ENCODE peak calls at places on chromosomes 5 and 9, in ten cellular contexts. X is upper lobe of right lung, J is neural crest cell, P is mammary epithelial cell, C is left ventricle myocardium inferior, H is RWPE1, G is ovary, M is kidney epithelial cell, D is esophagus squamous epithelium, U is stomach. Z is an unnamed sample.

GRCh38 chr5:175593794-175594193 is 64.1 kb upstream of the HRH2 start:
- DNase-seq in X (no peak), J (no peak), P (no peak), C (no peak), H (no peak), G (no peak), M (no peak), D (no peak), U (no peak), Z (no peak)

GRCh38 chr9:70590264-70590646 is 175.8 kb upstream of the KLF9 start:
- DNase-seq in X (no peak), J (no peak), P (no peak), C (no peak), H (no peak), G (no peak), M (no peak), D (no peak), U (no peak), Z (peak; percentile 44)

GRCh38 chr9:72128526-72128925 is 20.7 kb upstream of the GDA start:
- DNase-seq in X (no peak), J (no peak), P (no peak), C (no peak), H (no peak), G (no peak), M (no peak), D (no peak), U (no peak), Z (no peak)

GRCh38 chr5:140341591-140341990 is 4.8 kb downstream of the HBEGF start:
- DNase-seq in X (no peak), J (no peak), P (peak; percentile 37), C (peak; percentile 68), H (no peak), G (no peak), M (no peak), D (no peak), U (no peak), Z (no peak)

GRCh38 chr9:114318416-114318815 is 4.5 kb upstream of the ORM1 start:
- DNase-seq in X (peak; percentile 40), J (no peak), P (no peak), C (no peak), H (no peak), G (peak; percentile 2), M (no peak), D (no peak), U (no peak), Z (no peak)

GRCh38 chr5:179304466-179304865 is 40.8 kb downstream of the ADAMTS2 start:
- DNase-seq in X (no peak), J (no peak), P (no peak), C (no peak), H (no peak), G (no peak), M (no peak), D (no peak), U (no peak), Z (peak; percentile 96)

GRCh38 chr5:76291305-76292077 is 111.6 kb upstream of the IQGAP2 start:
- DNase-seq in X (no peak), J (no peak), P (no peak), C (no peak), H (peak; percentile 27), G (no peak), M (no peak), D (no peak), U (peak; percentile 60), Z (no peak)

GRCh38 chr9:81592890-81593271 is 96.5 kb downstream of the TLE1 start:
- DNase-seq in X (no peak), J (no peak), P (no peak), C (peak; percentile 36), H (no peak), G (peak; percentile 37), M (no peak), D (no peak), U (no peak), Z (no peak)

GRCh38 chr9:115204827-115205506 is 87.0 kb upstream of the TNC start:
- DNase-seq in X (no peak), J (no peak), P (peak; percentile 92), C (no peak), H (peak; percentile 97), G (no peak), M (peak; percentile 88), D (no peak), U (no peak), Z (peak; percentile 88)

GRCh38 chr5:10511741-10512640 is 51.9 kb upstream of the ANKRD33B start:
- DNase-seq in X (no peak), J (no peak), P (no peak), C (no peak), H (no peak), G (no peak), M (no peak), D (no peak), U (no peak), Z (no peak)

GRCh38 chr9:115494958-115495690 is 377.2 kb upstream of the TNC start:
- DNase-seq in X (no peak), J (no peak), P (no peak), C (no peak), H (no peak), G (no peak), M (no peak), D (no peak), U (no peak), Z (no peak)

GRCh38 chr9:69940668-69941067 is 103.0 kb upstream of the MAMDC2 start:
- DNase-seq in X (no peak), J (no peak), P (no peak), C (no peak), H (no peak), G (no peak), M (no peak), D (no peak), U (no peak), Z (no peak)

GRCh38 chr9:13904746-13905145 is 409.2 kb downstream of the NFIB start:
- DNase-seq in X (no peak), J (no peak), P (no peak), C (no peak), H (no peak), G (no peak), M (no peak), D (no peak), U (no peak), Z (no peak)

GRCh38 chr5:172442592-172442991 is 11.7 kb downstream of the SH3PXD2B start:
- DNase-seq in X (no peak), J (no peak), P (no peak), C (no peak), H (no peak), G (no peak), M (no peak), D (no peak), U (no peak), Z (no peak)

GRCh38 chr9:13688223-13688989 is 408.9 kb upstream of the MPDZ start:
- DNase-seq in X (no peak), J (no peak), P (peak; percentile 62), C (no peak), H (no peak), G (no peak), M (no peak), D (no peak), U (no peak), Z (no peak)

GRCh38 chr5:126988021-126988569 is 42.3 kb downstream of the MARCHF3 start:
- DNase-seq in X (no peak), J (no peak), P (no peak), C (no peak), H (no peak), G (no peak), M (no peak), D (no peak), U (no peak), Z (no peak)

GRCh38 chr9:120350596-120350995 is 229.4 kb downstream of the CDK5RAP2 start:
- DNase-seq in X (no peak), J (no peak), P (no peak), C (no peak), H (no peak), G (no peak), M (no peak), D (no peak), U (no peak), Z (no peak)

GRCh38 chr9:8382266-8382665 is 582.7 kb upstream of the DMAC1 start:
- DNase-seq in X (no peak), J (no peak), P (no peak), C (no peak), H (no peak), G (no peak), M (no peak), D (no peak), U (no peak), Z (no peak)
- TF ChIP-seq CTCF in X (no peak), J (no peak), P (no peak), C (no peak), H (no peak), G (no peak), M (no peak), D (no peak), U (no peak), Z (no peak)

GRCh38 chr9:84393266-84393905 is 52.8 kb upstream of the SLC28A3 start:
- DNase-seq in X (no peak), J (no peak), P (no peak), C (no peak), H (no peak), G (no peak), M (no peak), D (no peak), U (no peak), Z (no peak)
- TF ChIP-seq CTCF in X (no peak), J (no peak), P (no peak), C (no peak), H (no peak), G (no peak), M (no peak), D (no peak), U (no peak), Z (no peak)

DNA sequence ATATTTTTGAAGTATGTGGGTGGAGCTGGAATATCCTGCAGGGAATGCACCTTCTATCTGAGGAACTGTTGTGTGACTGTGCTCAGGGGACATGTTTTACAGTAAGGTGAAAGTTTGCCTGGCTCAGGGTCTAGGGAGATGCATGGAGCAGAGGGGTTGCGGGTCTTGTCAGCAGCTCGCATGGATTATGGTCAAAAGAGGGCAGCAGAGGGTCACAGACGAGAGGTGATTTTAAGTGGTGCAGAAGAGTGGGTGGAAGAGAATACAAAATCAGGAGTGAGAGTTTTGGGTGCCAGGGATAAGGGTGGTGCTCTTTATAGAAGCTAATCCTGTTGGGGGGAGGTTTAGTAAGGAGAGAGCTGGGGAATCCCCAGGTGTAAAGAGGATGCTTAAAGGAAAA is 53.5 kb upstream of the GRIN3A start:
- DNase-seq in X (no peak), J (peak; percentile 64), P (peak; percentile 11), C (no peak), H (peak; percentile 48), G (no peak), M (no peak), D (no peak), U (no peak), Z (no peak)
- TF ChIP-seq CTCF in X (peak; percentile 28), J (peak; percentile 73), P (peak; percentile 44), C (peak; percentile 35), H (peak; percentile 71), G (no peak), M (peak; percentile 67), D (no peak), U (no peak), Z (peak; percentile 12)

DNA sequence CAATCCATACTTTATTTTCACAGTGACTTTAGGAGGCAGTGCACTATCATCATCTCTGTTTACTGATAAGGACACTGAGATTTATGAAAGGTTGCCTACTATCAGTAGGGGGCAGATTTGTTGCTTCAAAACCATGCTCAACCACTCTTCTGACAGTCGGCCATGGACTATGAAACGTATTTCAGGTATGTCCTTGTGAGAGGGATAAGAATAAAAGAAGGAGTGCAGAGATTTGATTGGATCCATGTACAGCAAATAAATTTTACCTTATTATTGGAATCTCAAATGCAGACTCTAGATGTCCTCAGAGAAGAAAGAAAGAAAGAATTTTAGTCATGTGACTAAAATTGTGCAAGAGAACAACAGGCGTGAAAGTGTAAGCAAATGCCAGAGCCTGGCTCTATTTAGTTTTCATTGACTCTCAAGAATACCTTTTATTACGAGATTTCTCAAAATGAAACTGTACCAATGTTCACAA is 296.6 kb upstream of the RASA1 start:
- DNase-seq in X (no peak), J (no peak), P (peak; percentile 3), C (no peak), H (peak; percentile 13), G (no peak), M (no peak), D (no peak), U (no peak), Z (peak; percentile 29)
- TF ChIP-seq CTCF in X (peak; percentile 25), J (no peak), P (peak; percentile 22), C (peak; percentile 18), H (no peak), G (no peak), M (no peak), D (no peak), U (peak; percentile 16), Z (peak; percentile 73)